ENCODE peak calls at places on chromosomes 13 and 19, in six cellular contexts. S is GM23248, O is neural progenitor cell, X is SK-N-SH, K is PC-3, I is MM.1S. T is an unnamed sample. For H3K79me2, the result is how much of the 10 kb centered on the place peaks cover.

GRCh38 chr19:18007939-18008673 is at the start of gene ARRDC2:
- DNase-seq in I (peak), S (peak), O (peak), X (peak), K (peak), T (peak)

GRCh38 chr13:31781064-31781463 is 41.7 kb downstream of the RXFP2 start:
- DNase-seq in K (no peak), S (peak), I (no peak), X (no peak), O (no peak), T (no peak)

GRCh38 chr13:56713656-56714055 is 427.1 kb upstream of the PRR20A start:
- DNase-seq in S (no peak), X (no peak), O (no peak), I (no peak), K (no peak), T (peak)

GRCh38 chr13:51033431-51034185 is 77.5 kb downstream of the C13orf42 start:
- DNase-seq in I (no peak), S (no peak), X (no peak), K (no peak), O (no peak), T (no peak)

GRCh38 chr19:42150353-42150752 is 18.1 kb upstream of the POU2F2 start:
- DNase-seq in S (no peak), I (no peak), X (peak), O (no peak), K (no peak), T (no peak)

GRCh38 chr13:31824705-31825512 is 85.6 kb downstream of the RXFP2 start:
- DNase-seq in K (peak), I (peak), X (no peak), O (no peak), S (peak), T (peak)

GRCh38 chr13:51230473-51231105 is 8.4 kb downstream of the FAM124A start:
- DNase-seq in O (no peak), S (peak), X (no peak), I (no peak), K (no peak), T (no peak)

GRCh38 chr19:15317392-15318011 is 14.8 kb downstream of the BRD4 start:
- DNase-seq in O (no peak), K (no peak), I (no peak), S (peak), X (no peak), T (no peak)

GRCh38 chr13:31807090-31807541 is 67.8 kb downstream of the RXFP2 start:
- DNase-seq in S (peak), O (no peak), X (no peak), K (no peak), I (no peak), T (peak)

GRCh38 chr13:46472384-46472783 is 80.6 kb upstream of the LRCH1 start:
- DNase-seq in S (no peak), O (no peak), X (no peak), K (no peak), I (no peak), T (peak)

GRCh38 chr13:113483504-113484287 is 6.8 kb downstream of the DCUN1D2 start:
- DNase-seq in K (no peak), O (peak), S (no peak), I (no peak), X (no peak), T (no peak)

GRCh38 chr13:89966524-89966923 is 1381.0 kb upstream of the MIR17HG start:
- DNase-seq in K (no peak), I (no peak), S (no peak), X (no peak), O (peak), T (no peak)

GRCh38 chr13:44323754-44324153 is 49.9 kb upstream of the SERP2 start:
- DNase-seq in K (no peak), X (no peak), O (no peak), I (no peak), S (no peak), T (no peak)

GRCh38 chr13:49620170-49620621 is 8.1 kb upstream of the ARL11 start:
- DNase-seq in X (no peak), S (peak), K (no peak), I (no peak), O (no peak), T (no peak)

GRCh38 chr13:67063036-67063435 is 167.1 kb downstream of the PCDH9 start:
- DNase-seq in O (no peak), S (no peak), X (no peak), K (no peak), I (no peak), T (no peak)

GRCh38 chr13:43054803-43055802 is 31.7 kb downstream of the DNAJC15 start:
- DNase-seq in O (peak), K (peak), S (peak), X (no peak), I (peak), T (peak)

GRCh38 chr19:39996218-39996810 is 546 bp upstream of the ZNF546 start:
- DNase-seq in O (no peak), I (peak), K (peak), S (peak), X (peak), T (no peak)
- H3K79me2 ChIP-seq in O (under half), I (under half), K (under half), S (under half), X (under half), T (under half)

GRCh38 chr13:98525452-98525851 is 51.5 kb downstream of the STK24 start:
- DNase-seq in S (no peak), O (no peak), X (no peak), I (no peak), K (no peak), T (peak)
- H3K79me2 ChIP-seq in S (half or more), O (half or more), X (half or more), I (half or more), K (half or more), T (half or more)

GRCh38 chr19:11195169-11195568 is 2.2 kb downstream of the KANK2 start:
- DNase-seq in K (no peak), I (no peak), O (no peak), S (peak), X (no peak), T (no peak)

GRCh38 chr19:11196406-11197287 is 698 bp downstream of the KANK2 start:
- DNase-seq in K (peak), S (peak), X (peak), I (no peak), O (peak), T (peak)

GRCh38 chr19:11194657-11195056 is 2.7 kb downstream of the KANK2 start:
- DNase-seq in O (no peak), I (no peak), X (no peak), K (no peak), S (no peak), T (no peak)

GRCh38 chr19:11194173-11194572 is 3.2 kb downstream of the KANK2 start:
- DNase-seq in S (no peak), I (no peak), O (no peak), K (no peak), X (no peak), T (no peak)

DNA sequence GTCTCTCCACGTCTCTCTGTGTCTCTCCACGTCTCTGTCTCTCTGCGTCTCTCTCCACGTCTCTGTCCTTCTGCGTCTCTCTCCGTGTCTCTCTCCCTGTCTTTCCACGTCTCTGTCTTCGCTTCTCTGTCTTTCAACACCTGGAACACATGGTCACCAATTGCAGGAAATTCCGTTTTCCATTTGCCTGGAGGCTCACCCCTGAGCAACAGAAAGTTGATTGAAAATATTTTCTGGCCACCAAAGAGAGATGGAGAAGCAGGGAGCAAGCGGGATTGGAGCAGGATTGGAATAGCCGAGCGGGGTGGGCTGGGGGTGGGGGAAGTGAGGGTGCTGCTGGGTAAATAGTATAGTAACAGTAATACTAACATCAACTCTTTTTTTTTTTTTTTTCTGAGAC is 1.7 kb downstream of the KANK2 start:
- DNase-seq in O (no peak), I (no peak), X (no peak), S (no peak), K (no peak), T (no peak)
- H3K79me2 ChIP-seq in O (under half), I (under half), X (half or more), S (half or more), K (under half), T (under half)

GRCh38 chr19:7191946-7192691 is 102.1 kb downstream of the INSR start:
- DNase-seq in K (no peak), X (no peak), S (peak), I (peak), O (no peak), T (no peak)

GRCh38 chr19:7196721-7197168 is 97.5 kb downstream of the INSR start:
- DNase-seq in X (no peak), S (peak), I (no peak), K (no peak), O (no peak), T (no peak)

GRCh38 chr19:7197169-7197759 is 97.0 kb downstream of the INSR start:
- DNase-seq in X (peak), S (peak), I (peak), O (peak), K (peak), T (peak)

GRCh38 chr19:7197760-7198696 is 96.2 kb downstream of the INSR start:
- DNase-seq in K (peak), I (peak), O (peak), X (peak), S (peak), T (peak)

DNA sequence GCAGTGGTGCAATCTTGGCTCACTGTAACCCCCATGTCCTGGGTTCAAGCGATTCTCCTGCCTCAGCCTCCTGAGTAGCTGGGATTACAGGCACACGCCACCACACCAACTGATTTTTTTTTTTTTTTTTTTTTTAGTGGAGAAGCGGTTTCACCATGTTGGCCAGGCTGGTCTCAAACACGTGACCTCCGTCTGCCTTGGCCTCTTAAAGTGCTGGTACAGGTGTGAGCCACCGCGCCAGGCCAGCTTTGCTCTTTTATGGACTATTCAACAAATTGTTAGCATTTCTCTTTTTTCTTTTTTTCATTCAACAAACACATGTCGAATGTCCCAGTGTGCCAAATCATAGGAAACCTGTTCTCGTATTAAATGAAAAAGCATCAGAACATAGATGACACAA is 99.6 kb downstream of the INSR start:
- DNase-seq in S (no peak), I (no peak), O (no peak), K (no peak), X (no peak), T (no peak)
- H3K79me2 ChIP-seq in S (under half), I (under half), O (under half), K (under half), X (under half), T (under half)

GRCh38 chr13:93966267-93966936 is 513.1 kb downstream of the DCT start:
- DNase-seq in X (no peak), O (no peak), S (no peak), I (no peak), K (no peak), T (no peak)

GRCh38 chr13:93967286-93967685 is 512.2 kb downstream of the DCT start:
- DNase-seq in X (no peak), K (no peak), S (no peak), O (no peak), I (no peak), T (no peak)

GRCh38 chr13:93959796-93960533 is 519.5 kb downstream of the DCT start:
- DNase-seq in O (no peak), S (peak), X (no peak), K (peak), I (no peak), T (peak)

GRCh38 chr13:93965587-93965986 is 513.9 kb downstream of the DCT start:
- DNase-seq in O (no peak), S (no peak), K (no peak), I (no peak), X (no peak), T (no peak)

GRCh38 chr13:93963266-93964131 is 516.0 kb downstream of the DCT start:
- DNase-seq in O (no peak), I (no peak), K (peak), S (peak), X (no peak), T (peak)
- H3K79me2 ChIP-seq in O (under half), I (under half), K (under half), S (under half), X (under half), T (under half)

DNA sequence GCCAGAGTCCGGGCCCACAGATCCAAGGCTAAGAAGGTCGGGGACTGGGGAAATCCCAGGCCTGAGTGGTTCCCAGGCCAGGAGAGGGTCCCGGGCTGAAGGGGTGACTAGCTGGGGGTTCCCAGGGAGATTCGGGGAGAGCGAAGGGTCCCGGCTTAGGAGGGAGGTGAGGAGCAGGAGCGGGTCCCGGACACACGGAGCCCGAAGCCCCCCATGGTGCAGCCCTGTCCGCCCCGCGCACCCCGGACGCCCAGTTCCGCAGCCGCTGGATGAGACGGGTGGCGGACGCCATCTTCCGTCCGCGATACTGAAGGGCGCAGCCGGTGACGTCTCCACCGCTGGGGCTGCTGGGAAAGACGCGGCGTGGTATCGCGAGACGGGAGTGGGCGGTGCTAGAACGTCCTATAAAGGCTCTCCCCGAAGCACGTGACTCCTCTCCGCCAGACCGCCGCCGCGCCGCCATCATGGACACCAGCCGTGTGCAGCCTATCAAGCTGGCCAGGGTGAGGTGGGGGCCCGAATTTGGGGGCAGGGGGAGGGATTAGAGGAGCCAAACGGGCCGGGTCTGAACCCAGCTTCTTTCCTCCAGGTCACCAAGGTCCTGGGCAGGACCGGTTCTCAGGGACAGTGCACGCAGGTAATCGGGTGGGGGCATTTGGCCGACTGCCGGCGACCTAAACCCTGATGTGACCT is at the start of the genes NDUFA7 and RPS28:
- DNase-seq in O (peak), X (peak), I (peak), K (peak), S (peak), T (peak)
- H3K79me2 ChIP-seq in O (under half), X (half or more), I (under half), K (under half), S (half or more), T (under half)

DNA sequence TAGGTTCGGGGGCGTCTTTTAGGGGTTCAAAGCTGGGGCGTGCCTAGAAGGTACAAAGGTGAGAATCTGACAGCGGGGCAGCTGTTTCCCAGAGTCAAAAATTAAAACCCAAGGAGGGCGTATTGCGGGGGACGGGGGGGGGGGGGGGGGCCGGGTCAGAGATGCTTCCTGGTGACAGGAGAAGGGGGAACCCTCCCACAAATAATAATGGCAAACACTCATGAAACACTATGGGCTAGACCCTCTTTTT is 651 bp downstream of the PAK4 start:
- DNase-seq in K (no peak), I (no peak), X (no peak), S (no peak), O (no peak), T (no peak)
- H3K79me2 ChIP-seq in K (half or more), I (under half), X (half or more), S (half or more), O (half or more), T (under half)

GRCh38 chr19:1857648-1858326 is 5.6 kb downstream of the KLF16 start:
- DNase-seq in O (no peak), X (no peak), K (no peak), I (no peak), S (no peak), T (no peak)
- H3K79me2 ChIP-seq in O (half or more), X (half or more), K (half or more), I (half or more), S (half or more), T (half or more)

DNA sequence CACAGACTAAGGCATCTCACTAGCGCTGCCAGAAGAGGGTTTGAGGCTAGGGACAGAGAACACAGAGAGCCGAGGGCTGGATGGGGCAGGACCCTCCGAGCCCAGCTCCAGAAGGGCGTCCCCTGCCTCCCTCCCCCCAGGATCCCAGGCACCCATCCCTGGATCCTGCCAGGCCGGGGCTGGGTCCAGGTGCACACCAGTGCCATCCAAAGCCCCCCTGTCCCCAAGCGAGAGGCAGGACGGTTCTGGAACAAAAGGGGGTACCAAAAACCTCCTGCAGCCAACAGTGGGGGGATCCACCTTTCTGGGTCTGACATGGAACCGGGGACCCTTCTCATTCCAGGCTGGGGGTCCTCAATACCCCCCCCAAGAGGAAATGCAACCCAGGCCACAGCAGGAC is 4.4 kb upstream of the REXO1 start:
- DNase-seq in X (no peak), O (no peak), K (no peak), S (no peak), I (no peak), T (no peak)
- H3K79me2 ChIP-seq in X (half or more), O (under half), K (under half), S (half or more), I (half or more), T (under half)

GRCh38 chr19:1520203-1520780 is 3.6 kb upstream of the PLK5 start:
- DNase-seq in S (no peak), I (peak), O (no peak), X (no peak), K (no peak), T (no peak)
- H3K79me2 ChIP-seq in S (under half), I (under half), O (under half), X (under half), K (under half), T (under half)

T was measured in mesendoderm.